ENCODE peak calls at places on chromosomes 7 and 10, in four cellular contexts. A, R, Q and I are unnamed samples. For H3K4me1, the result is how much of the 10 kb centered on the place peaks cover.

GRCh38 chr10:99234067-99234738 is 1.4 kb downstream of the HPSE2 start:
- DNase-seq in Q (no peak), R (no peak), A (no peak), I (peak)

GRCh38 chr10:132145002-132145401 is 41.7 kb upstream of the DPYSL4 start:
- DNase-seq in R (no peak), Q (no peak), A (no peak), I (peak)

GRCh38 chr7:87566311-87566710 is 34.4 kb downstream of the ABCB1 start:
- DNase-seq in Q (no peak), R (no peak), A (no peak), I (no peak)

GRCh38 chr10:106573106-106573505 is 591.4 kb downstream of the SORCS1 start:
- DNase-seq in Q (no peak), R (no peak), A (no peak), I (no peak)

GRCh38 chr10:49602380-49603023 is 7.6 kb upstream of the SLC18A3 start:
- DNase-seq in A (peak), R (no peak), Q (no peak), I (no peak)

GRCh38 chr10:65394898-65395297 is 1530.9 kb upstream of the LRRTM3 start:
- DNase-seq in R (no peak), Q (no peak), A (no peak), I (no peak)

GRCh38 chr7:151053091-151053490 is 4.6 kb downstream of the CDK5 start:
- DNase-seq in R (no peak), A (no peak), Q (no peak), I (no peak)

GRCh38 chr10:46526682-46527038 is 29.8 kb downstream of the GPRIN2 start:
- DNase-seq in A (no peak), R (peak), Q (peak), I (peak)

GRCh38 chr7:151115121-151115835 is 29.0 kb downstream of the AGAP3 start:
- DNase-seq in R (no peak), A (no peak), Q (no peak), I (peak)

GRCh38 chr10:132557696-132558515 is 20.3 kb downstream of the INPP5A start:
- DNase-seq in Q (no peak), A (no peak), R (no peak), I (peak)

GRCh38 chr10:71391701-71392100 is 5.0 kb upstream of the CDH23 start:
- DNase-seq in Q (no peak), A (no peak), R (no peak), I (no peak)

GRCh38 chr7:142626420-142627035 is 122.7 kb upstream of the PRSS1 start:
- DNase-seq in A (no peak), Q (no peak), R (peak), I (peak)

GRCh38 chr10:43274011-43274410 is 7.1 kb upstream of the RASGEF1A start:
- DNase-seq in R (no peak), A (no peak), Q (no peak), I (no peak)

GRCh38 chr10:84331091-84331490 is 2.7 kb downstream of the CCSER2 start:
- DNase-seq in A (no peak), Q (no peak), R (no peak), I (no peak)

GRCh38 chr10:67327626-67328535 is 368.1 kb downstream of the CTNNA3 start:
- DNase-seq in Q (no peak), A (no peak), R (no peak), I (no peak)

GRCh38 chr7:142954680-142955268 is 7.4 kb downstream of the KEL start:
- DNase-seq in Q (no peak), R (no peak), A (peak), I (no peak)

GRCh38 chr7:152089183-152089582 is 63.7 kb downstream of the GALNT11 start:
- DNase-seq in Q (no peak), A (no peak), R (no peak), I (no peak)

GRCh38 chr7:84729284-84729683 is 457.6 kb downstream of the SEMA3D start:
- DNase-seq in R (no peak), Q (no peak), A (no peak), I (no peak)

GRCh38 chr10:126639084-126639483 is 31.4 kb downstream of the C10orf90 start:
- DNase-seq in A (no peak), Q (no peak), R (no peak), I (no peak)

GRCh38 chr10:23804125-23804524 is 365.2 kb downstream of the OTUD1 start:
- DNase-seq in R (no peak), A (no peak), Q (no peak), I (no peak)

GRCh38 chr10:28983799-28984198 is 305.1 kb upstream of the LYZL1 start:
- DNase-seq in A (no peak), R (no peak), Q (no peak), I (no peak)

GRCh38 chr7:96718107-96719003 is 8.7 kb upstream of the SEM1 start:
- DNase-seq in R (no peak), Q (no peak), A (no peak), I (no peak)
- H3K27ac ChIP-seq in R (no peak), Q (no peak), A (no peak), I (no peak)

GRCh38 chr10:60729106-60729505 is 49.2 kb upstream of the CDK1 start:
- DNase-seq in Q (no peak), A (no peak), R (no peak), I (no peak)
- H3K4me1 ChIP-seq in Q (under half), A (under half), R (under half), I (under half)

GRCh38 chr10:103180491-103180890 is 12.6 kb downstream of the NT5C2 start:
- DNase-seq in Q (no peak), R (no peak), A (no peak), I (no peak)
- H3K27ac ChIP-seq in Q (peak), R (no peak), A (no peak), I (no peak)

DNA sequence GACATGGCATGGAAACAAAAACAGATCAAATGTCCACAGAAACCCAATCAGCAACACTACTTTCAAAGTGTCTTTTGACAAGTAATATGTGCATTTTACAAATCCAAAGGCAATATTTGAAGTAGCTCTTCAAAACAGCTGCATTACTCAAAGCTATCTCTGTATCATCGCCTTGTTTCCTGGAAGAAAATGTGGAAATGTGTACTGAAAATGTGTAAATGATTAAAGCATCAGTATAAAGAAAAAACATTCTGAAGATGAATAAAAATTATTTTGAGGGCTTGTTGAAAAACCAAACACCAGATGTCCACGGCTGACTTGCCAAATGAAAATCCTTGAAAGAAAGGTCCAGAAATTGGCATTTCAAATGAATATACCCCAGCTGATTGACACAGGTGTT is 16.5 kb upstream of the ITGB8 start:
- DNase-seq in R (no peak), A (no peak), Q (no peak), I (no peak)
- H3K4me1 ChIP-seq in R (under half), A (under half), Q (under half), I (under half)

GRCh38 chr7:29951206-29951605 is 38.4 kb downstream of the SCRN1 start:
- DNase-seq in R (no peak), Q (no peak), A (no peak), I (no peak)
- H3K27ac ChIP-seq in R (no peak), Q (no peak), A (no peak), I (no peak)

DNA sequence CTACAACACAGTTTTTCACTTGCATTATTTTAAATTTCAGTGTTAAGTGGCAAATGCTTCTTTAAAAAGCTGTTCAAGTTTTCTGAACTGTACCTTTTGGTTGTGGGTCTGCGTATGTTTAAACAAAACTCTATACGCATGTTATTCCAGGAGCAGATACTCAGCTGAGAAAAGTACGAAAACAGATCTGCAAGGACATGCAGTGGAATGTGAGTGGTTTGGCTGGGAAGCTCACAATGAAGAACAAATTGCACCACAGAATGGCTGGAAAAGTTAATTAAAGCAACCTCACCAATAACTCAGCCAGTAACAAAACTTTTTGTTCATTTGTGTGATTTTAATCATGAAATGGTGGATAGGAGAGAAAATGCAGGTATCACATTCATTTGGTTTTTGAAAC is 17.6 kb downstream of the GLI3 start:
- DNase-seq in A (no peak), Q (no peak), R (no peak), I (no peak)
- H3K4me1 ChIP-seq in A (under half), Q (under half), R (under half), I (under half)

GRCh38 chr10:101770331-101771215 is 5.3 kb downstream of the FGF8 start:
- DNase-seq in Q (no peak), A (no peak), R (no peak), I (peak)
- H3K27ac ChIP-seq in Q (no peak), A (no peak), R (no peak), I (no peak)

DNA sequence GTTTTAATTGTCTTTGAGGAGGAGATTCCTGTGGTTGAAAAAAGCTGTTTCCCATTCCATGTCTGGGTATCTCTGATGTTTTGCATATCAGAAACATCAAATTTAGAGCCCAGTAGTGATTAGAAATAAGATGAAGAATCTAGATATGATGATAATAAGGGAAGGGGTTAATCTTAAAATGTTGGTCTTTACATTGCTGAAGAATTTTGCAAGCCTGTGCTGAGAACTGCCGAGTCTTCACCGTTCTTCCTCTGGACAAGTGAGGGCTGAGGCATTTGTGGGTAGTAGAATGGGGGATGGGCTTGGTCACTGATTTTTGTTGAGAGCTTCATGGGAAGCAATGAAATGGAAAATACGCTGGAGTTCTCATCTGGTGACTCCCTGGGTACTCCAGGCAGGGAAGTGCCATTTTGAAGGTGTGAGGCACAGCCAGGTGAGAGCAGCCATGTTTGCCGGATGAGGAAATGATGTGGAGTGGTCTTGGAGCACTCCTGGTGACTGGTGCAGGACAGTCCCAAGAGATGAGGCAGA is 10.2 kb downstream of the TCF7L2 start:
- DNase-seq in R (no peak), Q (no peak), A (no peak), I (no peak)
- H3K4me1 ChIP-seq in R (under half), Q (under half), A (half or more), I (half or more)

GRCh38 chr7:119172043-119172442 is 947.5 kb downstream of the ANKRD7 start:
- DNase-seq in A (no peak), Q (no peak), R (no peak), I (no peak)

GRCh38 chr7:119177863-119178262 is 953.4 kb downstream of the ANKRD7 start:
- DNase-seq in R (no peak), A (no peak), Q (no peak), I (no peak)

DNA sequence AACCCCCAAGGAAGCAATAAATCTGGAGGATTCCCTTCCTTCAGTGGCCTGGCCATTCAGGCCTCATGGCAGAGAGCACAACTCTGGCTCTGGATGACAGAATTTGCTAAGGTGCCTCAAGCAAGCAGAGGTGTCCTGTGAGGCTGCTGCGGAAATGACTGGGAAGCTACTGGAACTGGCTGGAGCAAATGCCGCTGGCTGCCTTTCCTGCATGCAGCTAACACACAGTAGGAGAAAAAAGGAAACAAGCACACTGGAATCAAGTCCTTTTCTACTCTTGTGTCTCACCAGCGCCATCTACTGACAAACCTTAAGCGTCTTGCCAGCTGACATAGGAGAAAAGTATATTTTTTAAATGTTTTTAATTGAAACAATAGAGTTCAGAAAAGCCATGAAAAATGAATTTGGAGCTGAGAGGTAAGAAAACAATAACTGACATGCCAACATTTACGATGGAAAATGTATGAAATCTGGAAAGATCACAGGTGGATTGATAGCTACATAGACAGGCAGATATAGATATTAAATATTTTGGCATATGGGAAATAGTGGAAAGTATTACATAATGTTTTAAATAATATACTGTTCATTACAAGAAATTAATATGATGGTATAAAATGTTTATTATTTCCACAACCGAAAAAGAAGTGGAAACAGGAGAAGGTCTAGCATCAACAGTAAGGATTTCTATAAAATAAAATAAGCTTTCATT is 951.6 kb downstream of the ANKRD7 start:
- DNase-seq in Q (no peak), A (no peak), R (peak), I (no peak)
- H3K27ac ChIP-seq in Q (no peak), A (no peak), R (no peak), I (no peak)

DNA sequence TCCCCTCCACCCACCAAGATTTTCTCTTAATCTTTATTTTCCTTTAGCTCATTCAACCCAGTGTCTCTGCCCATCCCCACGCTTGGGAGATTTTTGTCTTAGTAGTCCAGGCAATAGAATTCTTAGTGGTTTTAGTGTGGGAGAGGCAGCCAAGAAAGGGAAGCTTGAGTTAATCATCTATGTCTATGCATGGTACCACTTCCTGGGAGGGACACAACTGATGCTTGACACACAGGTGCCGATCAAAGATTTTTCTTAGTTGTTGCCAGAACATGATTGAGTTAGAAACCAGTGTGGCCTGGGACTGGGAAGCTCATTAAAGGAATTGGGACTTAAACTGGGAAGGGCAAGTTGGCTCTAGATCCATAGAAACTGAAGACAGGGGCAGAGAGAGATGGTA is 3.1 kb downstream of the STRA8 start:
- DNase-seq in Q (no peak), A (no peak), R (no peak), I (no peak)
- H3K4me1 ChIP-seq in Q (under half), A (under half), R (under half), I (under half)